ENCODE peak calls at places on chromosomes 12 and 14, in four cellular contexts. Q is ovary, N is astrocyte of the cerebellum, D is RWPE1. C is an unnamed sample.

GRCh38 chr14:24297190-24297964 is 2.2 kb downstream of the DHRS1 start:
- DNase-seq in D (peak), N (no peak), Q (no peak), C (peak)

GRCh38 chr14:29925106-29925722 is 2.4 kb downstream of the PRKD1 start:
- DNase-seq in N (no peak), Q (no peak), D (no peak), C (no peak)

GRCh38 chr14:74326369-74327152 is 21.7 kb upstream of the VRTN start:
- DNase-seq in D (no peak), N (peak), Q (no peak), C (no peak)

GRCh38 chr12:50061172-50061571 is 3.8 kb downstream of the ASIC1 start:
- DNase-seq in D (no peak), N (no peak), Q (no peak), C (no peak)

GRCh38 chr14:65069874-65070709 is 32.2 kb downstream of the MAX start:
- DNase-seq in D (peak), Q (no peak), N (no peak), C (peak)

GRCh38 chr12:47868041-47868440 is 36.8 kb downstream of the VDR start:
- DNase-seq in Q (no peak), D (no peak), N (no peak), C (no peak)

GRCh38 chr12:51404627-51405026 is 13.4 kb upstream of the GALNT6 start:
- DNase-seq in D (no peak), Q (no peak), N (no peak), C (no peak)

GRCh38 chr12:19230896-19231295 is 101.4 kb downstream of the PLEKHA5 start:
- DNase-seq in N (no peak), D (no peak), Q (no peak), C (no peak)

GRCh38 chr14:69547701-69548348 is 26.8 kb downstream of the CCDC177 start:
- DNase-seq in Q (no peak), N (no peak), D (no peak), C (no peak)

GRCh38 chr14:21245813-21246212 is 23.4 kb downstream of the HNRNPC start:
- DNase-seq in D (no peak), Q (no peak), N (no peak), C (no peak)

GRCh38 chr14:106670006-106670405 is 1143.6 kb downstream of the TMEM121 start:
- DNase-seq in Q (no peak), N (no peak), D (no peak), C (no peak)

GRCh38 chr12:108738165-108738564 is 6.8 kb upstream of the CORO1C start:
- DNase-seq in D (no peak), N (no peak), Q (no peak), C (no peak)

GRCh38 chr12:49131973-49132461 is 822 bp upstream of the TUBA1B start:
- DNase-seq in D (peak), N (no peak), Q (no peak), C (no peak)

GRCh38 chr12:113709456-113709855 is 237.8 kb upstream of the LHX5 start:
- DNase-seq in D (no peak), Q (no peak), N (no peak), C (no peak)

GRCh38 chr12:14454098-14454907 is 88.8 kb downstream of the ATF7IP start:
- DNase-seq in Q (no peak), D (peak), N (no peak), C (peak)

GRCh38 chr12:5480218-5480952 is 48.5 kb downstream of the NTF3 start:
- DNase-seq in N (no peak), D (no peak), Q (no peak), C (no peak)

GRCh38 chr12:80769553-80770140 is 52.9 kb downstream of the MYF5 start:
- DNase-seq in D (no peak), N (no peak), Q (no peak), C (no peak)

GRCh38 chr14:32594766-32595165 is 265.7 kb downstream of the AKAP6 start:
- DNase-seq in N (no peak), D (peak), Q (no peak), C (no peak)

GRCh38 chr12:122659579-122659978 is 43.6 kb downstream of the HCAR2 start:
- DNase-seq in N (no peak), Q (no peak), D (no peak), C (no peak)

GRCh38 chr14:91891721-91892220 is 24.4 kb upstream of the TC2N start:
- DNase-seq in D (no peak), Q (no peak), N (peak), C (no peak)

GRCh38 chr12:948238-948637 is 1.3 kb downstream of the RAD52 start:
- DNase-seq in D (no peak), N (no peak), Q (no peak), C (no peak)

GRCh38 chr12:23707270-23707669 is 242.2 kb downstream of the SOX5 start:
- DNase-seq in D (no peak), Q (no peak), N (no peak), C (no peak)

GRCh38 chr12:14272954-14273910 is 92.2 kb upstream of the ATF7IP start:
- DNase-seq in D (peak), Q (no peak), N (no peak), C (no peak)

GRCh38 chr12:92055877-92056276 is 89.8 kb downstream of the BTG1 start:
- DNase-seq in D (peak), N (no peak), Q (no peak), C (peak)

GRCh38 chr14:66610154-66610563 is 102.2 kb downstream of the GPHN start:
- DNase-seq in D (no peak), Q (no peak), N (no peak), C (no peak)

GRCh38 chr12:68568878-68569569 is 41.7 kb upstream of the RAP1B start:
- DNase-seq in D (no peak), Q (no peak), N (no peak), C (no peak)

GRCh38 chr14:36683083-36683724 is 21.5 kb downstream of the PAX9 start:
- DNase-seq in N (no peak), Q (no peak), D (no peak), C (no peak)

GRCh38 chr14:52354257-52354656 is 40.1 kb downstream of the PTGER2 start:
- DNase-seq in D (no peak), Q (no peak), N (no peak), C (no peak)

GRCh38 chr12:47602330-47602729 is 103.5 kb downstream of the RPAP3 start:
- DNase-seq in N (no peak), D (no peak), Q (no peak), C (no peak)

GRCh38 chr14:48140804-48141203 is 465.4 kb upstream of the MDGA2 start:
- DNase-seq in N (no peak), D (no peak), Q (no peak), C (no peak)

GRCh38 chr12:46110220-46110700 is 119.9 kb upstream of the SCAF11 start:
- DNase-seq in D (no peak), N (no peak), Q (no peak), C (peak)

GRCh38 chr12:94969424-94969823 is 34.1 kb downstream of the NDUFA12 start:
- DNase-seq in Q (no peak), D (no peak), N (no peak), C (no peak)

DNA sequence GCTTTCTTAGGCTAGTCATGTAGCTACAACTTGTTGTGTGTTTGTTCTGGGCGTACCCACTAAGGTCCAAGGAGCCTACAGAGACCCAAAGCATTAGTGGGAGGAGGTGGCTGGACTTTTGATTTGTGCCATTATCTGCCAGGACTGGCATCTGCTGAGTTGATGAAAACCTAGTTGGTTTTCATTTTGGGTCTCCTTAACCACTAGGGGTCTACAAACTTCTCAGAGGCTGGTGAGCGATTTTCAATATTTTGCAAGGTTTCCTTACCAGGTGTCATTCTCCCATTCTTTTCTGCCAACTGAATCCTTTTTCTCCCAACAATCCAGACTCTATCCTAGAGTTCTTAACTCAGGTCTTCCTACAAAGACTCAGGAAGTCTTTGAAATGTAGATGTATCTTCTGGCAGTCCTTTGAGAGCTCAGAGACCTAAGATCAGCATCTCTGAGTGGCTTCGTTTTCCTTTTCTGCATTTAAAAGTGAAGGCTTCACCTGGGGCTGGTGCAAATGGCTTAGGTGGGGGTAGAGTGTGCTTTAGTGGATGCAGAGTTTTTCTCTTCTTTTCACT is 150.0 kb upstream of the RMST start:
- DNase-seq in N (no peak), D (no peak), Q (no peak), C (no peak)
- TF ChIP-seq CTCF in N (peak), D (no peak), Q (no peak), C (no peak)

DNA sequence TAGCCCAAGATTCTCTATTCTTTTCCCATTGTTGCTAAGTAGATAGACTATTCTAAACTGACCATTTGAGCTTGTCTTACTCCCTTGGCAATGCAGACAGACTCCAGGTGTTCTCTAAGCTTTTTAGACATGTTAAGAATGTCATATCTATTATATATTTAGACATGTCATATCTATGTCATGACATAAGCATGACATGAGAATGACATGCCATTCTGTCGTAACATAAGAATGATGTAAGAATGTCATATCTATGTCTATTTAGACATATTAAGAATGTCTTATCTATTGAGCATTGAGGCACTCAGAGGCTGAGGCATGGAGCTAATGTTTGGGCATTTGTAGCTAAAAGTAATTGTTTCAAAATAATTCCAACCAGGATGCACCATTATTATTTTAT is 277.3 kb upstream of the ATP2B1 start:
- DNase-seq in Q (no peak), N (no peak), D (no peak), C (no peak)
- TF ChIP-seq CTCF in Q (no peak), N (no peak), D (no peak), C (no peak)

DNA sequence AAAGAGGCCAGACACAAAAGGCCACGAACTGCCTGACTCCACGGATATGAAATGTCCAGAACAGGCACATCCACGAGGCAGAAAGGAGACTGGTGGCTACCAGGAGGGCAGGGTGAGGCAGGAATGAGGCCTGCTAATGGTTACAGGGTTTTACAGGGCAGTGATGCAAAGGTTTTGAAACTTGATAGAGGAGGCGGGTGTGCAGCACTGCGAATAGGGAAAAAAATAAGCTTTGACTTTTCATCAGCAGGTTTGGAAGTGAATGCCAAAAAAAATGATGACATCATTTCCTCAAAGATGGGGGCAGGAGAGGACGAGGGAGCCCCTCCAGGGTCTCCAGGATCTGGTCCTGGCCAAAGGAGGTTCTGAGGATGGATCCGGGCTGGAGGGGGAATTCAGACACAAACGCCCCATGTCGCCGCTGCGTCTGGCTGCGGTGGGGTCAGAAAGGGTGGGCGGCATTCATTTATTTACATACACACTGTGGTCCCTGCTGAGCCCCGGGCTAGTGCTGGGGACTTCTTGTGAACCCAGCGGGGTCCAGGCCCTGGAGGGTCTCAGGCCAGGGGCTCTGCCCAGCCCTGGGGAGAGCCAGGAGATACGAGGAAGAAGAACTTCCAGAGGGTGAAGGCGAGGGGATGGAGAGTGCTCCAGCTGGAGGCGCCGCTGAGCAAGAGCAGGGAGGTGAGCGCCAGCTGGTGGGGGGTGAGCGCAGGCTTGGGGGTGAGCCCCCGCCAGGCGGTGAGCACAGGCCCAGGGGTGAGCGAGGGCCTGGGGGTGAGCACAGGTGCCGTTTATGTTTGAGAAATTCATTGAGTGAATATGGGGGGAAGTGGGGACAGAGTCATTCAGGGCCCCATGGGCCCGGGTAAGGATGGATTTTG is 68.3 kb downstream of the NCOR2 start:
- DNase-seq in D (no peak), Q (no peak), N (no peak), C (no peak)
- TF ChIP-seq CTCF in D (no peak), Q (no peak), N (no peak), C (no peak)

DNA sequence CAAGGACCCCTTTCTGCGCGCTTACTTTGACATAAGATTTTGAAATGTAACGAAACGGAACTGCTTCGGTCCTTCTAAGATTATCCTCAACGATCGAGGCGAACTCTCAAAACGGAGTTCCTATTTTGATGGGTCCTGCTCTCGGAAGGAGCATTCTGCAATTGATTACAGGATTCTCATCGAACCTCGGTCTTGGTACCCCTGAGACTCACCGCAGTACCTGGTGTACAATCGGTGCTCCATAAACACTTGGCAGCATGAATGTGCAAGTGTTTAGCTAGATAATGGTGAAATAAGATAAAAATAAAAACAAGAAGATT is 530 bp upstream of the NEMF start:
- DNase-seq in N (no peak), Q (no peak), D (no peak), C (no peak)
- TF ChIP-seq CTCF in N (no peak), Q (no peak), D (no peak), C (peak)

GRCh38 chr14:78840898-78841297 is 670.7 kb downstream of the NRXN3 start:
- DNase-seq in Q (no peak), N (no peak), D (no peak), C (no peak)

GRCh38 chr14:78835052-78835451 is 664.9 kb downstream of the NRXN3 start:
- DNase-seq in D (no peak), Q (no peak), N (no peak), C (no peak)

GRCh38 chr14:78835909-78836308 is 665.7 kb downstream of the NRXN3 start:
- DNase-seq in N (no peak), D (no peak), Q (no peak), C (no peak)

GRCh38 chr14:78836777-78837176 is 666.6 kb downstream of the NRXN3 start:
- DNase-seq in D (peak), Q (no peak), N (peak), C (peak)
- TF ChIP-seq CTCF in D (peak), Q (no peak), N (peak), C (peak)

GRCh38 chr12:98856897-98857540 is 211.9 kb downstream of the APAF1 start:
- DNase-seq in N (peak), D (no peak), Q (no peak), C (no peak)

GRCh38 chr12:98847242-98847641 is 202.2 kb downstream of the APAF1 start:
- DNase-seq in Q (no peak), D (no peak), N (no peak), C (no peak)

DNA sequence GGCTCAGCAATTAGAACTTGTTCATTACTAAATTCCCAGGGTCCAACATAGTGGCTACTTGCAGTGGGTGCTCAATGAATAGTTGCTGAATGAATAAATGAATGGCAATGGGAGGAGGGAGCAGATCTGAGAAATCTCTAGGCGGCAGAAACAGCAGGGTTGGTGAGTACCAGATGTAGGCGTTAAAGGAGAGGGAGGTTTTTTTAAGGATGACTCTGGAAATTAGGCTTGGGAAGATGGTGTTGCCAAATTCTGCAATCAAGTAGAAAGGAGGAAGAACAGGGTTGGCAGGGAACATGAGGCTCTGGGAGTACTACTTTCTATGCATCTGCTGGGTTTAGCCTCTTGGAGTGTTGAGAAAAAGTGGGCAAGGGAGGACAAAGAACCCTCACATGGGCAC is 207.1 kb downstream of the APAF1 start:
- DNase-seq in Q (no peak), D (no peak), N (no peak), C (no peak)
- TF ChIP-seq CTCF in Q (no peak), D (no peak), N (no peak), C (no peak)

DNA sequence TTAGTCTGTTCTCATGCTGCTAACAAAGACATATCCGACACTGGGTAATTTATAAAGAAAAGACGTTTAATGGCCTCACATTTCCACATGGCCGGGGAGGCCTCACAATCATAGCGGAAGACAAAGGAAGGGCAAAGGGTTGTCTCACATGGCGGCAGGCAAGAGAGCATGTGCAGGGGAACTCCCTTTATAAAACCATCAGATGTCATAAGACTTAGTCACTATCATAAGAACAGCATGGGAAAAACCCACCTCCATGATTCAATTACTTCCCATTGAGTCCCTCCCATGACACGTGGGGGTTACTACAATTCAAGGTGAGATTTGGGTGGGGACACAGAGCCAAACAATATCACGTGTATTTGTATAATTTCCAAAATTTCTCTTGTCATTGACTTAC is 5.5 kb upstream of the LMNTD1 start:
- DNase-seq in D (no peak), N (no peak), Q (no peak), C (no peak)
- TF ChIP-seq CTCF in D (no peak), N (no peak), Q (no peak), C (no peak)

GRCh38 chr14:71208702-71209357 is 301.6 kb downstream of the PCNX1 start:
- DNase-seq in Q (no peak), D (no peak), N (no peak), C (no peak)
- TF ChIP-seq CTCF in Q (no peak), D (no peak), N (no peak), C (peak)

C was measured in Calu3.